ENCODE peak calls at places on chromosome 5, in four cellular contexts. H is CD4-positive, alpha-beta memory T cell; V is tibial artery; R is Peyer's patch. C is an unnamed sample.
A peak's percentile ranks its signal among the peaks of the same experiment; 100 is the strongest.

GRCh38 chr5:94793816-94794198 is 175.3 kb downstream of the SLF1 start:
- DNase-seq in R (no peak), H (no peak), V (no peak), C (peak; percentile 41)

GRCh38 chr5:1509346-1510085 is 14.2 kb downstream of the LPCAT1 start:
- DNase-seq in H (no peak), R (peak; percentile 18), V (no peak), C (peak; percentile 3)

GRCh38 chr5:150338546-150338945 is 19.0 kb upstream of the TCOF1 start:
- DNase-seq in V (no peak), H (no peak), R (no peak), C (no peak)

GRCh38 chr5:141528401-141528984 is 39.6 kb downstream of the PCDHGC5 start:
- DNase-seq in H (no peak), V (peak; percentile 44), R (no peak), C (no peak)

GRCh38 chr5:51960617-51961115 is 577.4 kb downstream of the ISL1 start:
- DNase-seq in V (no peak), H (no peak), R (no peak), C (no peak)

GRCh38 chr5:92544567-92544966 is 1036.5 kb downstream of the NR2F1-AS1 start:
- DNase-seq in V (no peak), H (no peak), R (no peak), C (no peak)

GRCh38 chr5:54415147-54415546 is 40.4 kb upstream of the HSPB3 start:
- DNase-seq in H (no peak), V (no peak), R (no peak), C (no peak)

GRCh38 chr5:101176605-101177004 is 273.5 kb upstream of the ST8SIA4 start:
- DNase-seq in R (no peak), H (no peak), V (no peak), C (no peak)

GRCh38 chr5:84862132-84862531 is 477.5 kb upstream of the EDIL3 start:
- DNase-seq in V (no peak), R (no peak), H (no peak), C (no peak)

GRCh38 chr5:139494832-139495231 is 12.3 kb upstream of the STING1 start:
- DNase-seq in R (no peak), H (no peak), V (no peak), C (no peak)

GRCh38 chr5:148386041-148386440 is 2.3 kb downstream of the FBXO38 start:
- DNase-seq in H (no peak), R (no peak), V (no peak), C (no peak)

GRCh38 chr5:153187503-153187902 is 303.0 kb upstream of the GRIA1 start:
- DNase-seq in V (no peak), H (no peak), R (no peak), C (no peak)
- H3K36me3 ChIP-seq in V (no peaks in the 10 kb centered on the region), H (no peaks in the 10 kb centered on the region), R (no peaks in the 10 kb centered on the region), C (no peaks in the 10 kb centered on the region)

GRCh38 chr5:179284751-179285191 is 60.5 kb downstream of the ADAMTS2 start:
- DNase-seq in R (no peak), V (no peak), H (no peak), C (no peak)
- H3K4me3 ChIP-seq in R (no peak overlapping the region), V (peak overlapping the region; percentile 34), H (no peak overlapping the region), C (no peak overlapping the region)

DNA sequence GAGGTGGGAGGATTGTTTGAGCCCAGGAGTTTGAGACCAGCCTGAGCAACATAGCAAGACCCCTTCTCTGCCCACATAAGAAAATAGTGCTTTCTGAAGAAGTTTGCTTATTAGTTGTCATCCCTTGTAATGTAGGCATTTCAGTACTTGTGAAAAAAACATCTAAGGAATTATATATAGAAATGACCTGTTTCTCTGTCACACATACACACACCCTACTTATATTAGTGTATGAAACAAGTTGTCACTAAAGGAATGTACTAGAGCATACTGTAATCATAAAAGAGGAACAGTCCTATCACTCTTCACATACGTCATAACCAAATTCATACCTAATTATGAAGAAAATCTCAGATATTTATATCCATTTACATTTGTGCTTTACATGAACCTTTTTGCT is 122.0 kb downstream of the NIPBL start:
- DNase-seq in H (no peak), V (no peak), R (no peak), C (peak; percentile 13)
- H3K36me3 ChIP-seq in H (peaks cover 40% of the 10 kb centered on the region), V (peaks cover 58% of the 10 kb centered on the region), R (no peaks in the 10 kb centered on the region), C (no peaks in the 10 kb centered on the region)

DNA sequence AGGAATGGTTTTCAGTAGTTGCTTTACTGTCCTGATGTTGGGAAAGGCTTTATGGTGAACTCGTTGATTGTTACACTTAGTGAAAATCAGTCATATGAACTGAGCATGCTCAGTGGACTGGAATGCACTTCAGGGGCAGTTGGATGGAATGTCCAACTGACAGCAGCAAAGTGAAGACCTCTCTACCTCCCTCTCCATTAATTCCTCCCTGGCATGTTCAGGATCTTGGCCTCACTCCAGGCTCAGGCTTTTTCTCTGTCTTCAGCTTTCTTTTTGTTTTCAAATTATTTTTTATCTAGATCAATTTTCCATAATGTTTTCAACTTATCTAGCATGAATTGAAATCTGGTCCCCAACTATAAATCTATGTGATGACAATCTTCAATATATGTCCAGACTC is at the start of gene MROH2B:
- DNase-seq in V (no peak), H (no peak), R (no peak), C (no peak)
- H3K4me3 ChIP-seq in V (no peak within 1 kb of the TSS), H (no peak within 1 kb of the TSS), R (no peak within 1 kb of the TSS), C (no peak within 1 kb of the TSS)